ENCODE peak calls at places on chromosomes 11 and 22, in four cellular contexts. One of them, this sample, is unnamed.

GRCh38 chr11:10648896-10649295 is 44.7 kb downstream of the IRAG1 start:
- DNase-seq in aorta: no peak
- DNase-seq in EH: peak
- DNase-seq in hepatic stellate cell: no peak
- DNase-seq in this sample: no peak

GRCh38 chr22:37624876-37625275 is 14.6 kb upstream of the SH3BP1 start:
- DNase-seq in hepatic stellate cell: no peak
- DNase-seq in aorta: no peak
- DNase-seq in EH: no peak
- DNase-seq in this sample: no peak

GRCh38 chr11:19868871-19869270 is 156.2 kb downstream of the NAV2 start:
- DNase-seq in hepatic stellate cell: no peak
- DNase-seq in aorta: no peak
- DNase-seq in EH: no peak
- DNase-seq in this sample: no peak

GRCh38 chr11:6253196-6253595 is 6.4 kb upstream of the CCKBR start:
- DNase-seq in EH: no peak
- DNase-seq in aorta: no peak
- DNase-seq in hepatic stellate cell: no peak
- DNase-seq in this sample: no peak

GRCh38 chr22:49068861-49069260 is 758.8 kb downstream of the BRD1 start:
- DNase-seq in aorta: no peak
- DNase-seq in EH: no peak
- DNase-seq in hepatic stellate cell: no peak
- DNase-seq in this sample: no peak

GRCh38 chr11:9073826-9074225 is 17.6 kb downstream of the SCUBE2 start:
- DNase-seq in aorta: no peak
- DNase-seq in hepatic stellate cell: peak
- DNase-seq in EH: no peak
- DNase-seq in this sample: no peak

GRCh38 chr11:73230931-73231330 is 12.8 kb downstream of the P2RY2 start:
- DNase-seq in EH: no peak
- DNase-seq in aorta: no peak
- DNase-seq in hepatic stellate cell: no peak
- DNase-seq in this sample: no peak

GRCh38 chr11:119624102-119624615 is 104.8 kb downstream of the NECTIN1 start:
- DNase-seq in hepatic stellate cell: peak
- DNase-seq in EH: no peak
- DNase-seq in aorta: no peak
- DNase-seq in this sample: no peak

GRCh38 chr11:1751521-1751921 is 1.1 kb upstream of the IFITM10 start:
- DNase-seq in aorta: no peak
- DNase-seq in EH: no peak
- DNase-seq in hepatic stellate cell: no peak
- DNase-seq in this sample: no peak

GRCh38 chr11:59197990-59198389 is 14.7 kb downstream of the MPEG1 start:
- DNase-seq in EH: peak
- DNase-seq in hepatic stellate cell: peak
- DNase-seq in aorta: peak
- DNase-seq in this sample: no peak